ENCODE peak calls at places on chromosome 16, in five cellular contexts. One of them, this sample, is unnamed.

GRCh38 chr16:54938351-54939346 is 8.0 kb downstream of the IRX5 start:
- DNase-seq in A673: peak; percentile 47
- DNase-seq in uterus: no peak
- DNase-seq in thoracic aorta: no peak
- DNase-seq in tibial nerve: no peak
- DNase-seq in this sample: no peak

GRCh38 chr16:51409001-51409675 is 258.1 kb upstream of the SALL1 start:
- DNase-seq in A673: no peak
- DNase-seq in uterus: peak; percentile 74
- DNase-seq in thoracic aorta: no peak
- DNase-seq in tibial nerve: no peak
- DNase-seq in this sample: no peak

GRCh38 chr16:56109205-56109604 is 82.1 kb upstream of the GNAO1 start:
- DNase-seq in A673: no peak
- DNase-seq in uterus: no peak
- DNase-seq in thoracic aorta: no peak
- DNase-seq in tibial nerve: no peak
- DNase-seq in this sample: no peak

GRCh38 chr16:31025344-31025743 is 8.0 kb upstream of the STX4 start:
- DNase-seq in A673: no peak
- DNase-seq in uterus: no peak
- DNase-seq in thoracic aorta: no peak
- DNase-seq in tibial nerve: no peak
- DNase-seq in this sample: no peak

GRCh38 chr16:69839240-69839688 is 77.1 kb downstream of the WWP2 start:
- DNase-seq in A673: no peak
- DNase-seq in uterus: no peak
- DNase-seq in thoracic aorta: no peak
- DNase-seq in tibial nerve: no peak
- DNase-seq in this sample: no peak

GRCh38 chr16:28597692-28598261 is 927 bp upstream of the SULT1A2 start:
- DNase-seq in A673: peak; percentile 45
- DNase-seq in uterus: no peak
- DNase-seq in thoracic aorta: no peak
- DNase-seq in tibial nerve: no peak
- DNase-seq in this sample: no peak

GRCh38 chr16:75340715-75341500 is 89.5 kb upstream of the BCAR1 start:
- DNase-seq in A673: no peak
- DNase-seq in uterus: no peak
- DNase-seq in thoracic aorta: no peak
- DNase-seq in tibial nerve: no peak
- DNase-seq in this sample: no peak

GRCh38 chr16:85393674-85394510 is 219.2 kb upstream of the GSE1 start:
- DNase-seq in A673: peak; percentile 75
- DNase-seq in uterus: peak; percentile 75
- DNase-seq in thoracic aorta: no peak
- DNase-seq in tibial nerve: no peak
- DNase-seq in this sample: no peak

GRCh38 chr16:971981-972315 is 1.2 kb upstream of the LMF1 start:
- DNase-seq in A673: no peak
- DNase-seq in uterus: no peak
- DNase-seq in thoracic aorta: no peak
- DNase-seq in tibial nerve: no peak
- DNase-seq in this sample: no peak

GRCh38 chr16:14105976-14106375 is 34.9 kb downstream of the MRTFB start:
- DNase-seq in A673: no peak
- DNase-seq in uterus: no peak
- DNase-seq in thoracic aorta: no peak
- DNase-seq in tibial nerve: no peak
- DNase-seq in this sample: no peak

GRCh38 chr16:66728117-66728787 is 23.2 kb downstream of the DYNC1LI2 start:
- DNase-seq in A673: peak; percentile 76
- DNase-seq in uterus: peak; percentile 31
- DNase-seq in thoracic aorta: no peak
- DNase-seq in tibial nerve: no peak
- DNase-seq in this sample: no peak

GRCh38 chr16:49635009-49635350 is 220.9 kb downstream of the ZNF423 start:
- DNase-seq in A673: no peak
- DNase-seq in uterus: no peak
- DNase-seq in thoracic aorta: no peak
- DNase-seq in tibial nerve: no peak
- DNase-seq in this sample: no peak

GRCh38 chr16:85163278-85164112 is 51.2 kb upstream of the CIBAR2 start:
- DNase-seq in A673: no peak
- DNase-seq in uterus: no peak
- DNase-seq in thoracic aorta: no peak
- DNase-seq in tibial nerve: no peak
- DNase-seq in this sample: no peak

GRCh38 chr16:75550211-75550662 is 5.8 kb downstream of the TMEM231 start:
- DNase-seq in A673: peak; percentile 61
- DNase-seq in uterus: peak; percentile 52
- DNase-seq in thoracic aorta: no peak
- DNase-seq in tibial nerve: peak; percentile 30
- DNase-seq in this sample: no peak

GRCh38 chr16:56481468-56482112 is 30.2 kb downstream of the OGFOD1 start:
- DNase-seq in A673: no peak
- DNase-seq in uterus: no peak
- DNase-seq in thoracic aorta: no peak
- DNase-seq in tibial nerve: no peak
- DNase-seq in this sample: no peak

GRCh38 chr16:920722-921121 is 50.1 kb downstream of the LMF1 start:
- DNase-seq in A673: peak; percentile 44
- DNase-seq in uterus: peak; percentile 28
- DNase-seq in thoracic aorta: no peak
- DNase-seq in tibial nerve: peak; percentile 34
- DNase-seq in this sample: no peak

GRCh38 chr16:7367309-7367708 is 34.7 kb downstream of the RBFOX1 start:
- DNase-seq in A673: no peak
- DNase-seq in uterus: no peak
- DNase-seq in thoracic aorta: no peak
- DNase-seq in tibial nerve: no peak
- DNase-seq in this sample: no peak

GRCh38 chr16:17773698-17774101 is 302.9 kb upstream of the XYLT1 start:
- DNase-seq in A673: peak; percentile 13
- DNase-seq in uterus: no peak
- DNase-seq in thoracic aorta: no peak
- DNase-seq in tibial nerve: peak; percentile 12
- DNase-seq in this sample: no peak

DNA sequence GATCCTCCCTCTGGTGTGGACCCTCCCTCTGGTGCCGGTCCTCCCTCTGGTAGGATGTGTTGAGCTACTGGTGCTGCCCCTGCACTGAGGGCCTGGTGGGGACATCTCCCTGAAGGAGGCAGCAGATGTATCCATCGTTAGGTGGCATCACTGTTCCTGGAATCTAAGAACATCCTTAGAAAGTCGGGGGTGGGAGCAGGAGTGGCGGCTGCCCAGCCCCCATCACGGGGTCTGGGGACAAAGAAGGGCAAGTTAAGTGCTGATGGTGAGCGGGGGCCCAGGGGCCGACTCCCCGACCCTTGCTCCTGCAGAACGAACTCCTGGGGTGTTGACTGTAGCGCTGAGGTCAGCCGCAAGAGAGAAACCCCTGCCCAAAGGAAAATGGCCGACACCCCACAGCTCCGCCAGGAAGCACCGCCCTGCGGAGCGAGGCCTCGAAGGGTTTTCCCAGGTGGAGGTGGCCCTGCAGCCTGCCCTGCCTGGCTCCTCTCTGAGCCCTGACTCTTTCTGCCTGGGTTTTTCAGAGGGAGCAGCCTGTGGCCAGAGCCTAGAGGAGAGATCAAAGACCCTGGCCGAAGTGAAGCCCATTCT is 5.5 kb downstream of the CTU2 start:
- DNase-seq in A673: no peak
- DNase-seq in uterus: no peak
- DNase-seq in thoracic aorta: no peak
- DNase-seq in tibial nerve: no peak
- DNase-seq in this sample: no peak
- H3K27ac ChIP-seq in A673: no peak overlapping the region
- H3K27ac ChIP-seq in uterus: no peak overlapping the region
- H3K27ac ChIP-seq in thoracic aorta: no peak overlapping the region
- H3K27ac ChIP-seq in tibial nerve: no peak overlapping the region
- H3K27ac ChIP-seq in this sample: no peak overlapping the region

DNA sequence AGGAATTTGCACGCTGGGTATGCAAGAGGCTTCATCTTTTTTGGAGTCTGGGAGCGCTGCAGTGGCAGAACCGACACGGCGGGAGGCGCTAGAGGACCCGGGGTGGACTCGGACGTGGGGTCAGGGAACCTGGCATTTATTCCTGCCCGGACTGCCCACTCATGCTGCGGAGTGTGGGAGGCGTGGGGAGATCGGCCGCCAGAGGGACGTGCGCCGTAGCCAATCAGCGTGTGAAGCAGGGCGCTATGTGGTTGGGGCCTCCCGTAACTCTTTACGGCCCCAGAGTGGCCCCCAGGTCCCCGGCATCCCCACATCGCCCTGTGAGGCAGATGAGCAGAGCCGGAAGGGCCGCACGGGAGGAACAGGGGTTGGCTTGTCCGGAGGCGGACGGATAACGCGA is 11.2 kb downstream of the FLYWCH2 start:
- DNase-seq in A673: no peak
- DNase-seq in uterus: no peak
- DNase-seq in thoracic aorta: no peak
- DNase-seq in tibial nerve: no peak
- DNase-seq in this sample: no peak
- TF ChIP-seq CTCF in A673: no peak
- TF ChIP-seq CTCF in uterus: no peak
- TF ChIP-seq CTCF in thoracic aorta: no peak
- TF ChIP-seq CTCF in tibial nerve: no peak
- TF ChIP-seq CTCF in this sample: no peak

GRCh38 chr16:48623304-48624016 is 13.5 kb upstream of the N4BP1 start:
- DNase-seq in A673: peak; percentile 87
- DNase-seq in uterus: peak; percentile 65
- DNase-seq in thoracic aorta: peak; percentile 33
- DNase-seq in tibial nerve: peak; percentile 70
- DNase-seq in this sample: peak; percentile 71
- H3K27ac ChIP-seq in A673: no peak overlapping the region
- H3K27ac ChIP-seq in uterus: peak overlapping the region; percentile 72
- H3K27ac ChIP-seq in thoracic aorta: peak overlapping the region; percentile 21
- H3K27ac ChIP-seq in tibial nerve: peak overlapping the region; percentile 48
- H3K27ac ChIP-seq in this sample: peak overlapping the region; percentile 75

GRCh38 chr16:4327782-4328579 is 12.1 kb downstream of the GLIS2 start:
- DNase-seq in A673: peak; percentile 70
- DNase-seq in uterus: peak; percentile 83
- DNase-seq in thoracic aorta: no peak
- DNase-seq in tibial nerve: peak; percentile 62
- DNase-seq in this sample: no peak
- TF ChIP-seq CTCF in A673: peak; percentile 50
- TF ChIP-seq CTCF in uterus: peak; percentile 72
- TF ChIP-seq CTCF in thoracic aorta: peak; percentile 65
- TF ChIP-seq CTCF in tibial nerve: peak; percentile 87
- TF ChIP-seq CTCF in this sample: peak; percentile 64

GRCh38 chr16:86799367-86799766 is 221.0 kb downstream of the FOXL1 start:
- DNase-seq in A673: no peak
- DNase-seq in uterus: no peak
- DNase-seq in thoracic aorta: no peak
- DNase-seq in tibial nerve: no peak
- DNase-seq in this sample: no peak
- H3K27ac ChIP-seq in A673: no peak overlapping the region
- H3K27ac ChIP-seq in uterus: no peak overlapping the region
- H3K27ac ChIP-seq in thoracic aorta: no peak overlapping the region
- H3K27ac ChIP-seq in tibial nerve: no peak overlapping the region
- H3K27ac ChIP-seq in this sample: no peak overlapping the region

GRCh38 chr16:2056681-2057407 is 9.1 kb downstream of the TSC2 start:
- DNase-seq in A673: no peak
- DNase-seq in uterus: no peak
- DNase-seq in thoracic aorta: no peak
- DNase-seq in tibial nerve: no peak
- DNase-seq in this sample: no peak

GRCh38 chr16:2054543-2055245 is 6.9 kb downstream of the TSC2 start:
- DNase-seq in A673: no peak
- DNase-seq in uterus: no peak
- DNase-seq in thoracic aorta: no peak
- DNase-seq in tibial nerve: no peak
- DNase-seq in this sample: no peak

GRCh38 chr16:2053897-2054296 is 6.1 kb downstream of the TSC2 start:
- DNase-seq in A673: no peak
- DNase-seq in uterus: no peak
- DNase-seq in thoracic aorta: no peak
- DNase-seq in tibial nerve: no peak
- DNase-seq in this sample: no peak

GRCh38 chr16:2057438-2057837 is 9.7 kb downstream of the TSC2 start:
- DNase-seq in A673: no peak
- DNase-seq in uterus: no peak
- DNase-seq in thoracic aorta: no peak
- DNase-seq in tibial nerve: no peak
- DNase-seq in this sample: no peak

DNA sequence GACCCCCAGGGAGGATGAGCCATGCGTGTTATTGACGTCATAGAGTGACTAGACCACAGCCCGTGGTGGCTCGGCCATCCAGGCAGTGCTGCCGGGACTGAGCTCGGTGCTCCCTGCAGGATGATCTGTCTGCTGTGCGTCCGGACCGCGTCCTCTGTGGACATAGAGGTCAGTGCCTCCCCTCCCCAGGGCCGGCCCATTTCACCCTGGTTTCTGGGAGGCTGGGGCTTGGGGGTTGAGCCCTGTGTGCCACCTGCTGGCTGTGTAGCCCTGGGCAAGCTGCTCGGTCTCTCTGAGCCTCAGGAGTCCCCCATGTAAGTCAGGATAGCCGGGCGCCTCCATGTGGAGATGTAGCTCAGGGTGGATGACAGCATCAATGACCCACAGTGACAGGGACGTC is 8.3 kb downstream of the TSC2 start:
- DNase-seq in A673: no peak
- DNase-seq in uterus: no peak
- DNase-seq in thoracic aorta: no peak
- DNase-seq in tibial nerve: no peak
- DNase-seq in this sample: no peak
- TF ChIP-seq CTCF in A673: no peak
- TF ChIP-seq CTCF in uterus: peak; percentile 24
- TF ChIP-seq CTCF in thoracic aorta: no peak
- TF ChIP-seq CTCF in tibial nerve: peak; percentile 58
- TF ChIP-seq CTCF in this sample: peak; percentile 34

GRCh38 chr16:78506372-78507193 is 407.1 kb downstream of the WWOX start:
- DNase-seq in A673: no peak
- DNase-seq in uterus: no peak
- DNase-seq in thoracic aorta: no peak
- DNase-seq in tibial nerve: no peak
- DNase-seq in this sample: no peak

GRCh38 chr16:78507576-78507975 is 408.1 kb downstream of the WWOX start:
- DNase-seq in A673: no peak
- DNase-seq in uterus: no peak
- DNase-seq in thoracic aorta: no peak
- DNase-seq in tibial nerve: no peak
- DNase-seq in this sample: no peak

GRCh38 chr16:78504391-78504945 is 405.0 kb downstream of the WWOX start:
- DNase-seq in A673: no peak
- DNase-seq in uterus: peak; percentile 64
- DNase-seq in thoracic aorta: no peak
- DNase-seq in tibial nerve: peak; percentile 8
- DNase-seq in this sample: no peak

GRCh38 chr16:78503501-78504110 is 404.2 kb downstream of the WWOX start:
- DNase-seq in A673: peak; percentile 33
- DNase-seq in uterus: peak; percentile 89
- DNase-seq in thoracic aorta: peak; percentile 17
- DNase-seq in tibial nerve: peak; percentile 88
- DNase-seq in this sample: no peak

GRCh38 chr16:78505544-78506371 is 406.3 kb downstream of the WWOX start:
- DNase-seq in A673: no peak
- DNase-seq in uterus: peak; percentile 92
- DNase-seq in thoracic aorta: peak; percentile 15
- DNase-seq in tibial nerve: peak; percentile 69
- DNase-seq in this sample: no peak
- H3K27ac ChIP-seq in A673: no peak overlapping the region
- H3K27ac ChIP-seq in uterus: peak overlapping the region; percentile 83
- H3K27ac ChIP-seq in thoracic aorta: peak overlapping the region; percentile 13
- H3K27ac ChIP-seq in tibial nerve: peak overlapping the region; percentile 36
- H3K27ac ChIP-seq in this sample: no peak overlapping the region

GRCh38 chr16:89897204-89897603 is 21.5 kb upstream of the MC1R start:
- DNase-seq in A673: no peak
- DNase-seq in uterus: no peak
- DNase-seq in thoracic aorta: no peak
- DNase-seq in tibial nerve: no peak
- DNase-seq in this sample: no peak
- TF ChIP-seq CTCF in A673: no peak
- TF ChIP-seq CTCF in uterus: no peak
- TF ChIP-seq CTCF in thoracic aorta: no peak
- TF ChIP-seq CTCF in tibial nerve: no peak
- TF ChIP-seq CTCF in this sample: no peak